ENCODE peak calls at places on chromosomes 16 and 17, in four cellular contexts. O is left ventricle myocardium inferior, N is astrocyte of the cerebellum, V is psoas muscle. S is an unnamed sample.

GRCh38 chr17:58052951-58053715 is 30.1 kb upstream of the DYNLL2 start:
- DNase-seq in O (no peak), N (no peak), V (no peak), S (no peak)

GRCh38 chr17:61500287-61500686 is 48.1 kb downstream of the TBX4 start:
- DNase-seq in O (no peak), N (no peak), V (no peak), S (no peak)

GRCh38 chr17:80647746-80648145 is 103.1 kb downstream of the RPTOR start:
- DNase-seq in O (no peak), N (peak), V (no peak), S (peak)

GRCh38 chr16:30557397-30557949 is 701 bp downstream of the ZNF764 start:
- DNase-seq in O (no peak), N (no peak), V (peak), S (no peak)

GRCh38 chr17:76884995-76885896 is 17.0 kb downstream of the MGAT5B start:
- DNase-seq in O (no peak), N (no peak), V (no peak), S (no peak)

GRCh38 chr17:77354721-77355455 is 214.1 kb downstream of the SEC14L1 start:
- DNase-seq in O (peak), N (no peak), V (peak), S (no peak)

GRCh38 chr17:33776903-33777302 is 478.2 kb upstream of the CCL2 start:
- DNase-seq in O (no peak), N (no peak), V (no peak), S (no peak)

GRCh38 chr16:65600629-65601028 is 478.8 kb upstream of the CDH11 start:
- DNase-seq in O (no peak), N (no peak), V (no peak), S (no peak)

GRCh38 chr16:3854740-3855139 is 25.8 kb downstream of the CREBBP start:
- DNase-seq in O (no peak), N (no peak), V (no peak), S (no peak)

GRCh38 chr16:11721781-11722467 is 20.7 kb downstream of the TXNDC11 start:
- DNase-seq in O (no peak), N (no peak), V (no peak), S (no peak)

GRCh38 chr16:56355221-56355620 is 70.1 kb downstream of the AMFR start:
- DNase-seq in O (no peak), N (no peak), V (no peak), S (no peak)

GRCh38 chr16:980595-980854 is 1.0 kb upstream of the SOX8 start:
- DNase-seq in O (no peak), N (no peak), V (no peak), S (no peak)
- H3K4me3 ChIP-seq in O (peak), N (no peak), V (peak), S (peak)

GRCh38 chr17:22303096-22303495 is 610.8 kb downstream of the KCNJ18 start:
- DNase-seq in O (no peak), N (no peak), V (no peak), S (no peak)

GRCh38 chr17:22300177-22300576 is 607.9 kb downstream of the KCNJ18 start:
- DNase-seq in O (no peak), N (no peak), V (no peak), S (no peak)

GRCh38 chr17:22301353-22301745 is 609.0 kb downstream of the KCNJ18 start:
- DNase-seq in O (no peak), N (no peak), V (no peak), S (no peak)

GRCh38 chr17:22303865-22304264 is 611.5 kb downstream of the KCNJ18 start:
- DNase-seq in O (no peak), N (no peak), V (no peak), S (no peak)

GRCh38 chr17:22300731-22301352 is 608.5 kb downstream of the KCNJ18 start:
- DNase-seq in O (no peak), N (no peak), V (no peak), S (no peak)
- TF ChIP-seq CTCF in O (no peak), N (no peak), V (no peak), S (no peak)

GRCh38 chr16:69132424-69133252 is at the start of the genes CHTF8 and UTP4:
- DNase-seq in O (peak), N (peak), V (peak), S (no peak)
- H3K4me3 ChIP-seq in O (peak), N (peak), V (peak), S (peak)

GRCh38 chr17:18951941-18952842 is at the start of gene SLC5A10:
- DNase-seq in O (no peak), N (no peak), V (no peak), S (peak)
- TF ChIP-seq CTCF in O (peak), N (peak), V (no peak), S (peak)

GRCh38 chr17:4559139-4559791 is 1.1 kb downstream of the GGT6 start:
- DNase-seq in O (no peak), N (no peak), V (no peak), S (no peak)
- H3K4me3 ChIP-seq in O (no peak), N (no peak), V (no peak), S (no peak)

DNA sequence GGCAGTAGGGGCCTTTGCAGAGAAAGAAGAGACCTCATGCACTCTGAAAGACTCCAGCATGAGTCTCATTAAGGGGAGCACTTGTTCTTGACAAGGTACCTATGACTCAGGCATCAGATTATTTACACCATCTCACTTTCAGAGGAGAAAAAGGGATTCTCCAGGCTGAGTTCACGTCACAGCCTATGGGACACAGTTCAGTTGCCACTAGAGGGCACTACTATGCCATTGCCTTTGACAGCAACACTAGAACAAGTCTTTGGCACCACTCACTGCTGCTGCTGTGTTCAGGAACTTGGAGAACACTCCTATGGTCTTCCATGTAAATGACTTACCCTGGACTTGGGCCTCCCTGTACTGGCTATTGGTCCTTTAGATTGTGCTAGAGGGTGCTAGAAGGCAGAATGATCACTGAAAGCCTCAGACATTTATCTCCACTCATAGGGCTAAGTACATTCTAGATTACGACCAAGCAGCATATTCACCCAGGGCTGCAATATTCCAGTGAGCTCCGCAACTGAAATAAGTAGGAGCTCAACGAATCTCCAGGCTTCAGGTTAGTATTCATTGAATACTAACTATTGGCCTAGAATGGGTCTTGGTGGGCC is 225.1 kb upstream of the CA10 start:
- DNase-seq in O (no peak), N (no peak), V (no peak), S (peak)
- TF ChIP-seq CTCF in O (peak), N (peak), V (peak), S (peak)

DNA sequence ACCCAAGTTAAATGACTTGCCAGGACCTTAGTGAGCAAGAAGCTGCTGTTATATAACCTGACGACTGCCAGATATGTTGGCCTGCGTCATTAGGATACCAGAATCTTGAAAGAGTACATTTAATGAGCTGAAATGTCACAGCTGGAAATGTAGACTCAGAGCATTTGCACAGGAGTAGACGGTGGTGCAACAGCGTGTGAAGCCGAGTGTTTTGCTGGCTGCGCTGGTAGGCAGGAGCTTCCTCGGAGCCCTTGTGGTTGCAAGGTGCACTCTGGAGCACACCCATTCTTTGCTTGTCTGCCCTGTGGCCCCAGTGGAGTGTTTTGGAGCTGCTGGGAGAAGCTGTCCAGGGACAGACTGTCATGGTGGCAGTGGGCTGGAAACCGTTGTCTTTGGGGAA is 79.3 kb downstream of the BANP start:
- DNase-seq in O (no peak), N (no peak), V (no peak), S (no peak)
- H3K4me3 ChIP-seq in O (no peak), N (no peak), V (no peak), S (no peak)

GRCh38 chr16:78227855-78228254 is 128.4 kb downstream of the WWOX start:
- DNase-seq in O (no peak), N (no peak), V (no peak), S (no peak)
- TF ChIP-seq CTCF in O (peak), N (peak), V (peak), S (peak)

S was measured in epithelial cell of proximal tubule.